ENCODE peak calls at places on chromosome 4, in six cellular contexts. X is HFF-Myc, B is retinal pigment epithelial cell, H is ovary, Q is astrocyte of the cerebellum, I is choroid plexus epithelial cell. Z is an unnamed sample.

GRCh38 chr4:14059006-14059405 is 431.5 kb upstream of the BOD1L1 start:
- DNase-seq in H (no peak), B (no peak), X (no peak), Q (no peak), I (peak), Z (peak)

GRCh38 chr4:53748328-53748772 is 157.1 kb upstream of the LNX1 start:
- DNase-seq in Q (no peak), X (no peak), H (no peak), I (peak), B (no peak), Z (no peak)

GRCh38 chr4:15649914-15650545 is 5.1 kb downstream of the FBXL5 start:
- DNase-seq in I (peak), Q (no peak), H (no peak), X (no peak), B (no peak), Z (no peak)

GRCh38 chr4:32658019-32658418 is 1937.8 kb downstream of the PCDH7 start:
- DNase-seq in H (no peak), I (no peak), X (no peak), Q (no peak), B (no peak), Z (no peak)

GRCh38 chr4:98433608-98434198 is 172.5 kb downstream of the RAP1GDS1 start:
- DNase-seq in B (no peak), Q (no peak), H (no peak), X (no peak), I (no peak), Z (no peak)

GRCh38 chr4:65014078-65014477 is 604.8 kb upstream of the TECRL start:
- DNase-seq in X (no peak), Q (no peak), I (no peak), H (no peak), B (no peak), Z (no peak)

GRCh38 chr4:121479801-121480200 is 99.0 kb upstream of the QRFPR start:
- DNase-seq in Q (no peak), I (no peak), H (no peak), X (no peak), B (no peak), Z (no peak)

GRCh38 chr4:10738826-10739489 is 54.4 kb upstream of the CLNK start:
- DNase-seq in I (peak), B (no peak), X (no peak), Q (no peak), H (no peak), Z (no peak)

GRCh38 chr4:147078875-147079658 is 133.4 kb upstream of the TTC29 start:
- DNase-seq in B (no peak), Q (no peak), H (peak), X (no peak), I (no peak), Z (no peak)

GRCh38 chr4:134027931-134028330 is 173.7 kb downstream of the PABPC4L start:
- DNase-seq in H (no peak), I (peak), B (peak), X (peak), Q (peak), Z (no peak)

GRCh38 chr4:36235306-36235705 is 9.0 kb downstream of the ARAP2 start:
- DNase-seq in X (no peak), H (no peak), Q (no peak), B (no peak), I (peak), Z (no peak)
- TF ChIP-seq CTCF in X (no peak), H (no peak), Q (no peak), B (peak), I (no peak), Z (no peak)

DNA sequence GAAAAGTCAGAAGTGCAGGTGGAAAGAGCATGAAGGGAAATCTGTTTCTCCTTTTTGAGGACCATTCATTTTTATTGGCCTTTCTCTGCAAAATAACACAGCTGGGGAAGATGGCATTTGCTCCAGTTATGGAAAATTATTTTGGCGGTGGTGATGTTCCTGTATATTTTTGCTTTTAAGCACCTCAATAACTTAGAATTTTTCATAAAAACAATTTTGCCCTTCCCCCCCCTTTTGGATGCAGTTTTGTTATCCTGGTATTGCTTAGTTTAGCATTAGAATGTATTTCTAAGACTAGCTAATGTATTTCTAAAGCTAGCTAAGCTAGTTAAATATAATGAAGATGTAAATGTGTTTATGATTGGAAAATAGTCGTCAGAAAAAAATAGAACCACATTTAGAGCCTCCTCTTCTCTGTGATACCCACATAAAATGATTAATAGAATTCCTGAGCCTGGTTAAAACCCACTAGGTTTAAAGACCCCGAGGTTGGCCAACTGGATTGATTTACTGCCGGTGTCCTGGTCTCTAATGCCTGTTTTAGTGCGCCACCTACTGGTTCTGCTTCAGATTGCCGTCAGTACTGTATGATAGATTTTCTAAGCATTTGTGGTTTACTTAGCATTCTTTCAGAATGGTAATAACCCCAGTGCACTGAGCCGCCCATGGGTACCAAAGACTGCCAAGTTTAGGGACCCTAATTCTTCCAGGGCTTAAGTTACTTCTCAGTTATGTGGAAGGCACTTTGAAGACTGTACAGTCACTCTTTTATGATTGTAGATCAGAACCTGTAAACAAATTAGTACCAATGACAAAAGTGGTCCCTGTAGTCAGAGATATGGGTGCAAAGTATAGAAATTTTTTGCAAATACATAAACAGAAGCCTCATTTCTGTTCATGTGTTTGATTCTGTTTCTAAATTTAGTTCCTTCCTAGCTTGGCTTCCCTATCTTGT is 11.4 kb downstream of the KLF3 start:
- DNase-seq in Q (peak), I (peak), H (peak), X (peak), B (peak), Z (peak)
- H3K4me3 ChIP-seq in Q (no peak), I (no peak), H (no peak), X (no peak), B (no peak), Z (no peak)

DNA sequence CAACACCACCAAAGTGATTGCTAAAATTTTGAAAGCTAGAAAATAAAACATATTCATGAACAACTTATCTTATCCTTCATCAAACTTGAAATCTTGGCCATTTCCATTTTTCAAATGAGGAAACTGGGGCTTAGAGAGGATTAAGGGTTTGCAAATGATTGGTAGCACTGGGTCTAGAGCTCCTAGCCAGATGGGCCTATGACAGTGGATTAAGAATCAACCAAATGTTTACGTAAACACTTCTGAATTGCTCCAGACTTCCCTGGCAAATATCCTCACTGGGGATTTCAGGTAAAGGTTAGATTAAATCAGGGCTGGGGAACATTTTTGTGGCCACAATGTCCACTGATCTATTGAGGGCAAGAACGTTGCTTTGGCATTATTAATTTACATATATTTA is 241.2 kb downstream of the ANK2 start:
- DNase-seq in B (peak), X (no peak), H (no peak), Q (no peak), I (no peak), Z (no peak)
- TF ChIP-seq CTCF in B (no peak), X (no peak), H (no peak), Q (no peak), I (no peak), Z (no peak)

DNA sequence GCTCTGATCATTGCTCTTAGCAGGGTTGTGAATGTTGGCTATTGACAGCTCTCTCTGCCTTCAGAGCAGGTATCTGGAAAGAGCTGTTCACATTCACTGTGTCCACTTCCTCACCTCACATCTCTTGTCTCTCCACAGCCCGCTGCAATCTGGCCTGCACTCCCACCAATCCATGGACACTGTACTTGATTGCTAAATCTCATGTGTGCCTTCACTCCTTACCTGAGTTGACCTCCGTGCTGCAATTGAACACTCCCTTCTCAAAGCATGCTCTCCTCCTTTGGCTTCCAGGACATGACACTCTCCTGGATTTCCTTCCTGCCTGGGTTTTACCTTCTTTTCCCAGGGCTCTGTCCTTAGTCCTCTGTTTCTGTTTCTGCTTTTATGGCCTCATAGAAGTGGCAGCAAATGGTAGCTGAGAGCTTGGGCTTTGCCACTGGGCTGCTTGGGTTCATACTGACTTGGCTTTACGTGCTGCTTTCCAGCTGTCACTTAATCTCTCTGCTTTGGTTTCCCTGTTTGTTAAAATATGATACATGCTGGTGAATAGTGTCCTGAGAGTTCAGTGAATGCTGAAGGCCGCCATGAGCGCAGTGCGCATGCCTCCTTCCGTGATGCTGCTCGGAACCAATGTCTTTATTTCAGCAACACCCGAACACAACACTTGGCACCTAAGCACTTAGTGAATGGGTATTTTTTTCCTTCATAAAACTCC is 29.5 kb downstream of the DCUN1D4 start:
- DNase-seq in B (no peak), I (no peak), H (no peak), X (no peak), Q (no peak), Z (no peak)
- H3K4me3 ChIP-seq in B (no peak), I (no peak), H (no peak), X (no peak), Q (no peak), Z (no peak)

DNA sequence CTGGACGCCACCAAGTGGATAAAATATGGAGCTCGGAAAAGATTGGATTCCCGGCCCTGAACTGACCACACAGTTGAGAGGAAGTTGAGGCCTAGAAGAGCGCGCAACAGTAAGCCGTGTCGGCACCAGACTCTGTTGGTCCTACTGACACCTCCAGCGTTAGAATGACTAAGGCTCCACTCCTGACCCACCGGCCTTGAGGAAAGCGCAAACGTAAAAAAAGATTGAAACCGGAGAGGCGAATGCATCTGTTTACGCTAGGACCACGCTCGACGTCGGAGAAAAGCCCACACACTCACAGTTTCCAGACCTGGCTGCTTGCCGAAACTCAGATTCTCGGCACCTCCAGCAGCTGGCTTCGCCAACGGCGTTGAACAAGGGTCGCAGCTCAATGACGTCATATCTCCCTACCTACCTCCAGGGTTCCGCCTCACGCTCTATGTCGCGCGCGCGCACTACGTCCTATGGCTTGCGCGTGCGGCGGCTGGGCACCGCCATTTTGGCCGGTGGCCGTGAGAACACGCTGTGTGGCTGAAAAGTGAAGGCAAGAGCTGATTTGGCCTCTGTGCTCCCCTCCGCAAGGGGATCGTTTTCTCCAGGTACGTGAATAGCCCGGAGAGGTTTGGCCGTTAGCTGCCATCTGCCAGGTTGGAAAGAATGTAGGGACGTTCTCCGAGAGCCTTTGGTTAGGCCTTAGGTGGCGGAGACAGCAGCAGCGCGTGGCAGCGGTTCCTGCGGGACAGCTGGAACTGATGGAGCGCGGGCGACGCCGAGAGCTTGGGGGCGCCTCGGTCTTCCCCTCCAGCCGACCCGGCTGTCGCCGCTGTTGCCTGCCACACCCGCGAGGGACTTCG is at the start of the genes ABCE1 and ANAPC10:
- DNase-seq in X (peak), B (peak), I (peak), Q (peak), H (peak), Z (peak)
- TF ChIP-seq CTCF in X (peak), B (no peak), I (peak), Q (peak), H (no peak), Z (no peak)

DNA sequence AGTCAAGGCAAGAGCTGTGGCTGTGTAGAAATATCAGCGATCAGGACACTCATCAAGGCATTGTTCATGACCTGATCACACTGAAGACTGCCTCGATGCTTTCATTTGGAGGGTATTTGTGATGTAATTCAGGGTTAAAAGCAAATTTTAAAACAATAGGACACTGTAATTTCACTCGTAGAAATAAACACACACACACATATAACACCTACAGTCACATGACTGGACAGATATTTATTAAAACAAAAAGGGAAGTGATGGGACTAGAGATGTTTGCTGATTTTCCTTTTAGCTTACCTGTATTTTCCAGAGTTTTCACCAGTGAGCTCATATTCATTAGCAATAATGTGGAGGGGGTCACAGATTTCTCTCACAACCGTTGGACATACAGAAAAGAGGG is 51.1 kb upstream of the KDR start:
- DNase-seq in Q (no peak), B (no peak), H (no peak), I (no peak), X (no peak), Z (no peak)
- H3K4me3 ChIP-seq in Q (no peak), B (no peak), H (no peak), I (peak), X (no peak), Z (no peak)

GRCh38 chr4:105666693-105667092 is 41.8 kb downstream of the INTS12 start:
- DNase-seq in X (no peak), B (peak), I (peak), Q (peak), H (no peak), Z (no peak)
- TF ChIP-seq CTCF in X (no peak), B (peak), I (peak), Q (peak), H (no peak), Z (no peak)

Z was measured in AG04449.